ENCODE peak calls at places on chromosome 18, in four cellular contexts. E is astrocyte of the spinal cord, X is PC-9, S is A549. U is an unnamed sample.

GRCh38 chr18:13378150-13378549 is 159.6 kb downstream of the LDLRAD4 start:
- DNase-seq in X (no peak), S (no peak), E (no peak), U (peak)

GRCh38 chr18:77651441-77651840 is 401.8 kb downstream of the GALR1 start:
- DNase-seq in E (no peak), X (no peak), S (no peak), U (no peak)

GRCh38 chr18:31101148-31102019 is 837 bp downstream of the DSC2 start:
- DNase-seq in X (no peak), S (peak), E (no peak), U (no peak)

GRCh38 chr18:13471971-13472628 is 253.5 kb downstream of the LDLRAD4 start:
- DNase-seq in X (no peak), E (no peak), S (no peak), U (no peak)

GRCh38 chr18:79396431-79397287 is 929 bp downstream of the NFATC1 start:
- DNase-seq in X (no peak), E (peak), S (peak), U (no peak)

GRCh38 chr18:79200546-79201268 is 131.5 kb downstream of the ATP9B start:
- DNase-seq in E (no peak), S (no peak), X (no peak), U (peak)

GRCh38 chr18:56823986-56824385 is 172.8 kb downstream of the WDR7 start:
- DNase-seq in E (no peak), X (no peak), S (no peak), U (no peak)

GRCh38 chr18:22173928-22174301 is 4.5 kb downstream of the GATA6 start:
- DNase-seq in S (no peak), E (no peak), X (no peak), U (no peak)

GRCh38 chr18:62196978-62197377 is 9.9 kb downstream of the RELCH start:
- DNase-seq in S (no peak), X (no peak), E (no peak), U (no peak)

GRCh38 chr18:63161728-63162195 is 157.8 kb downstream of the BCL2 start:
- DNase-seq in S (peak), X (peak), E (peak), U (no peak)

GRCh38 chr18:34993289-34993688 is 47.9 kb upstream of the MAPRE2 start:
- DNase-seq in E (no peak), X (no peak), S (no peak), U (no peak)

GRCh38 chr18:3458378-3458777 is 8.4 kb downstream of the TGIF1 start:
- DNase-seq in S (no peak), X (no peak), E (peak), U (no peak)

GRCh38 chr18:23828426-23828825 is 139.2 kb downstream of the LAMA3 start:
- DNase-seq in S (peak), X (peak), E (peak), U (no peak)

GRCh38 chr18:79523221-79523737 is 127.5 kb downstream of the NFATC1 start:
- DNase-seq in S (no peak), X (no peak), E (no peak), U (peak)

GRCh38 chr18:36391426-36392145 is 94.1 kb downstream of the FHOD3 start:
- DNase-seq in S (no peak), X (no peak), E (no peak), U (no peak)

GRCh38 chr18:22703883-22704626 is 229.1 kb upstream of the RBBP8 start:
- DNase-seq in X (peak), E (peak), S (peak), U (no peak)

GRCh38 chr18:31643003-31643402 is 41.4 kb downstream of the B4GALT6 start:
- DNase-seq in E (no peak), X (no peak), S (no peak), U (no peak)

GRCh38 chr18:79203017-79203605 is 133.9 kb downstream of the ATP9B start:
- DNase-seq in X (peak), S (no peak), E (peak), U (no peak)

GRCh38 chr18:55384551-55385275 is 203.3 kb downstream of the TCF4 start:
- DNase-seq in X (no peak), E (peak), S (peak), U (no peak)

GRCh38 chr18:44743626-44744025 is 62.9 kb downstream of the SETBP1 start:
- DNase-seq in X (no peak), S (no peak), E (no peak), U (no peak)

GRCh38 chr18:49849331-49850217 is 36.2 kb upstream of the ACAA2 start:
- DNase-seq in X (peak), S (peak), E (peak), U (peak)

GRCh38 chr18:48955528-48956261 is 4.9 kb upstream of the SMAD7 start:
- DNase-seq in S (no peak), E (peak), X (peak), U (no peak)

GRCh38 chr18:21085579-21086161 is 25.9 kb downstream of the ROCK1 start:
- DNase-seq in X (no peak), S (no peak), E (no peak), U (no peak)

GRCh38 chr18:69000366-69000765 is 202.5 kb downstream of the CCDC102B start:
- DNase-seq in X (no peak), S (no peak), E (no peak), U (no peak)

GRCh38 chr18:44725300-44726096 is 44.8 kb downstream of the SETBP1 start:
- DNase-seq in X (peak), E (peak), S (no peak), U (no peak)

GRCh38 chr18:44900627-44901026 is 219.9 kb downstream of the SETBP1 start:
- DNase-seq in S (no peak), X (no peak), E (no peak), U (no peak)

GRCh38 chr18:27017901-27018500 is 152.5 kb upstream of the AQP4 start:
- DNase-seq in X (no peak), S (peak), E (peak), U (no peak)
- TF ChIP-seq CTCF in X (peak), S (peak), E (peak), U (peak)

DNA sequence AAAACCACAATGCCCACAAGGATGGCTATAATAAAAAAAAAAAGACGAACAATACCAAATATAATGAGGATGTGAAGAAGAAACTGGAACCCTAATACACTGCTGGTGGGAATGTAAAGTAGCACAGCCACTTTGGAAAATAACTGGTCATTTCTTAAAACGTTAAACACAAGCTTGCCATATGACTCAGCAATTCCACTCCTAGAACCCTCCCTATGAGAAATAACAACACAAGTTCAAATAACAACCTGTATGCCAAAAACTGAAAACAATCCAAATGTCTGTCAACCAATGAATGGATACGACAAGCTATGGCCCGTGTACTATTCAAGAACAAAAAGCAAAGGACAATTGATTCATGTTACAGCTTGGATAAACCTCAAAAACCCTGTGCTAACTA is 7.0 kb upstream of the ALPK2 start:
- DNase-seq in X (no peak), E (peak), S (peak), U (no peak)
- TF ChIP-seq CTCF in X (no peak), E (no peak), S (no peak), U (peak)

GRCh38 chr18:26103579-26103978 is 13.2 kb upstream of the SS18 start:
- DNase-seq in S (peak), X (no peak), E (no peak), U (no peak)
- TF ChIP-seq CTCF in S (no peak), X (no peak), E (no peak), U (peak)

GRCh38 chr18:59907172-59907571 is 7.4 kb downstream of the PMAIP1 start:
- DNase-seq in E (no peak), S (no peak), X (no peak), U (no peak)

GRCh38 chr18:59907660-59908059 is 7.9 kb downstream of the PMAIP1 start:
- DNase-seq in S (no peak), E (no peak), X (no peak), U (no peak)

GRCh38 chr18:59904051-59904601 is 4.3 kb downstream of the PMAIP1 start:
- DNase-seq in S (no peak), E (no peak), X (no peak), U (no peak)

GRCh38 chr18:59906203-59906602 is 6.4 kb downstream of the PMAIP1 start:
- DNase-seq in E (no peak), X (no peak), S (no peak), U (no peak)

DNA sequence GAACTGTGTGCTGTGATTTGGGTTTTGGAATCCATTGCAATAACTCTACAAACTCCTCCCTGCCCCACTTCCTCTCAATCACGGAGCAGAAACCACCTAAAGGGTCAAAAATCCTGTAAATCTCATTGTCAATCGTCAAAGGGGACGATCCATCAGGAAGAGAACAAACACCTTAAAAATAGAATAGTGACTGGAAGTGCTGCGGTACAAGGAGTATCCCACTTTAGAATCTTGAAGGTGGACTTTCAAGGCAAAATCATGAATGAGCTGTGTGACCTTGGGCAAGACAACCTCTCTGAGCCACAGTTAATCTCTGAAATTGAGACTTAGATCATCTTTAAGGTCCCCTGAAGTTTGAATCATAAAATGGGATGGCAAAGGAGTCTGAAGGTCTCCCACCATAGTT is 5.9 kb downstream of the PMAIP1 start:
- DNase-seq in S (no peak), E (no peak), X (no peak), U (no peak)
- TF ChIP-seq CTCF in S (no peak), E (no peak), X (no peak), U (no peak)

DNA sequence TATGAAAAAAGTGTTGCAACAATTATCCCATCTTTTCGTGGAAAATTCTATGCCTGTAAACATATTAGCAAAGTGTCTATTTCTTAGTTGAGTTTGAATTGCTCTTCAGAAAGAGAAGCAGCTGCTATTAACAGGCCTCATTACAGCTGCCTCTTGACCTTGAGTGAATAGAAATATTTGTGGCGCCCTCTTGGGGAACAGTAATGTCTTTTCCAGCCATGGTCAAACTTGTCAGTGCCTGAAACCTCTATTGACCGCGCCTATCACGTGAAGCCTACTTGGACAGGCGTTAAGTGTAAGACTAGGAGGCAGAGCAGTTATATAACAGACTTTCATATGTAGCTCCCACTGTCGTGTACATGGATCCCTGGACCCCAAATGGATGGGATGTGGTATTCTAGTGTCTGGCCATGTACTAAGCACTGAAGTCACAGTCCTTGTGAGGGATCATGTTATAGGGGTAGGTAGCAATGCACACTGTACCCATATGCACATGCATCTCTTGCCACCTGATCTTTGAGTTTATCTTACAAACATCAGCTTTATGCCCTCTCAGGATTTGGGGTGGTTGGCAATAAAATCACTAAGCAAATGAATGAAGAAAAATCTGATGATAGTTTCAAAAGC is 245.0 kb downstream of the PTGR3 start:
- DNase-seq in E (peak), S (peak), X (no peak), U (no peak)
- TF ChIP-seq CTCF in E (peak), S (peak), X (peak), U (peak)